ENCODE peak calls at places on chromosome 10, in seven cellular contexts. I is GM23338, O is MM.1S, A is HCT116, Z is GM23248, D is neural progenitor cell, C is hepatocyte. G is an unnamed sample. For H4K20me1, the result is how much of the 10 kb centered on the place peaks cover.

GRCh38 chr10:104026762-104027161 is 58.9 kb downstream of the COL17A1 start:
- DNase-seq in A (no peak), I (no peak), Z (no peak), C (no peak), O (no peak), D (no peak), G (no peak)

GRCh38 chr10:94465684-94466083 is 63.3 kb downstream of the TBC1D12 start:
- DNase-seq in A (no peak), I (no peak), Z (no peak), C (no peak), O (no peak), D (no peak), G (no peak)

GRCh38 chr10:69051303-69051702 is 36.6 kb upstream of the SRGN start:
- DNase-seq in I (no peak), D (no peak), O (no peak), A (no peak), C (no peak), Z (peak), G (no peak)

GRCh38 chr10:132311338-132311939 is 3.7 kb upstream of the STK32C start:
- DNase-seq in C (peak), O (no peak), A (peak), I (peak), D (peak), Z (no peak), G (no peak)

GRCh38 chr10:116765549-116766162 is 23.3 kb upstream of the HSPA12A start:
- DNase-seq in O (peak), D (no peak), I (peak), C (no peak), Z (no peak), A (peak), G (no peak)

GRCh38 chr10:78579995-78580394 is 488.8 kb upstream of the ZMIZ1 start:
- DNase-seq in O (no peak), A (no peak), D (peak), C (no peak), I (no peak), Z (no peak), G (peak)

GRCh38 chr10:97475936-97476594 is 22.2 kb downstream of the MMS19 start:
- DNase-seq in A (no peak), I (no peak), D (no peak), Z (peak), O (no peak), C (no peak), G (no peak)

GRCh38 chr10:65065278-65065677 is 1544.1 kb downstream of the REEP3 start:
- DNase-seq in A (no peak), I (no peak), Z (no peak), C (no peak), O (no peak), D (no peak), G (no peak)

GRCh38 chr10:78602201-78602917 is 466.4 kb upstream of the ZMIZ1 start:
- DNase-seq in C (no peak), A (no peak), Z (peak), O (no peak), I (no peak), D (peak), G (no peak)

GRCh38 chr10:4638116-4638515 is 187.9 kb upstream of the AKR1E2 start:
- DNase-seq in C (no peak), I (peak), A (no peak), D (peak), Z (no peak), O (no peak), G (no peak)

GRCh38 chr10:61325183-61325582 is 128.0 kb downstream of the TMEM26 start:
- DNase-seq in D (no peak), I (no peak), O (no peak), Z (no peak), A (no peak), C (no peak), G (no peak)

GRCh38 chr10:80924063-80924952 is 386.6 kb downstream of the SH2D4B start:
- DNase-seq in O (peak), Z (peak), A (peak), D (peak), I (peak), C (peak), G (peak)
- TF ChIP-seq EZH2phosphoT487 in O (no peak), Z (no peak), A (no peak), D (no peak), I (no peak), C (no peak), G (no peak)

DNA sequence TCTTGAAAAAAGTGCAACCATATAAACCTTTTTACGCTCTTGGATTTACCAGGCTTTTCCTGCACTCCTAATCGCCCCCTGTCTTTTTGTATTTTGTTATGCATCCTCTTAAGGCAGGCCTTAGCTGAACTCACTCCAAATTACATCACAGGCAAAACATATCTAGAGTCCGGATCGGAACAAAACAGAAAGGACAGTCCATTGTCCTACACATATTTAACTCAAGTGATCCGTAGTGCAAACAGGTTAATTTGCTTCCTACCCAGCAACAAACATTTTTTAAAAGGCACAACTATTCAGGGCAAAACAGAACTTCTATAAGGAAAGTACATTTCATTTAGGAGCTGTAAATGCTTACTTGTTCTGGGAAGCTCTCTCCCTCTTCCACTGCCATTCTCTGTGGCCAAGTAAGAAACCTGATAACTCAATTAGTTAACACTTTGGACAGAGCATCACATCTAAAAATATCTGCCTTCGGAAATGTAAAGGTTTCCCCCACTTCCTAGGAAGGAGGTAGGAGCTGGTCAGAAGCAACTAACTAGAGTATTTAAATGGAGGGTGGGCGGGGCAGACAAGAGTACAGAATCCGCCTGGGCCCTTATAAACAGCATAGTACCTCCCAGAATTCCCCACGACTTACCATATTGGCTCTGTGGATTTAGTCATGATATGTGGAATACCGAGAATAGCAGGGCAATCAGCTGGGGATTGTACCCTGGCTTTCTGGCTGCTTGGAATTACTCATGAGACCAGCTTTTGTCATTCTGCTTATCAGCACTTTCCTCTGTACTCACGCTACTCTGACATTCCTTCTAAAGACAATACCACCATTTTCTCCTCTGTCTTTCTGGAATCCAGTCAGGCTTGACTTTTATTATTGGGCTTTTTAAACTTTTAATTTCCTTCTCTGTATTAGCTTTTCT is 89.5 kb downstream of the ANK3 start:
- DNase-seq in Z (no peak), C (peak), I (peak), A (no peak), O (no peak), D (peak), G (no peak)
- H4K20me1 ChIP-seq in Z (under half), C (under half), I (under half), A (under half), O (under half), D (under half), G (under half)

DNA sequence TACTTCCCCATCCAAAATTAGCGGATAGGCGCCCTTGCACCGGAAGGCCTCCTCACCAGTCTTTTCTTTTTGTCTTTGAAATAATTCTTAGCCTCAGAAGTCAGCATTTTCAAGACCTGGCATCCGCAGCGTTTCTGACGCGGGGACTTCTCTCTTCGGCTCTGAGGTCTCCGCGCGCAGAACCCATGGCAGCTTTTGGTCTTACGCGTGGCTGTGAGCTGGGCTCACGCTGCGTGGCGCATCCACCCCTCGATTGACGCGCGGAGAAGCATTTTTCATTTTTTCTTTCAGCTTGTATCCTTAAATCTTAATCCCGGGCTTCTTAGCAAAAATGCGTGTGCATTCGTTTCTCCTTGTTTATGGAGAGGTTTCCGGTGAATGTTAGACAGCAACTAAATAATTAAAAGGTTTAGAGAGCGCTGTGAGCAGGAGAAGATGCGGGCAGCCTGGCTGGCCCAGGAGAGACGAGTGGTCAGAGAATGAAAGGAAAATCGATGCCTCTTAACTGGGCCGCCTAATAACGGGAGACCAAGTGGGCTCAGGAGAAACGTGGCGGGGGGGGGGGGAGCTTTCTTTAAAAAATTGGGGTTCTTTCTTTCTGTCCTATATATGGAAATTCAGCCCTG is 2.0 kb upstream of the GATA3 start:
- DNase-seq in Z (no peak), I (no peak), C (peak), O (no peak), D (peak), A (no peak), G (no peak)
- TF ChIP-seq EZH2 in Z (peak), I (peak), C (no peak), O (no peak), D (no peak), A (no peak), G (no peak)

GRCh38 chr10:30602747-30603146 is 26.8 kb downstream of the LYZL2 start:
- DNase-seq in C (no peak), A (no peak), I (no peak), Z (no peak), O (no peak), D (no peak), G (no peak)

GRCh38 chr10:30600005-30600404 is 29.5 kb downstream of the LYZL2 start:
- DNase-seq in O (no peak), D (no peak), A (no peak), Z (peak), I (no peak), C (no peak), G (no peak)

GRCh38 chr10:30606313-30606712 is 23.2 kb downstream of the LYZL2 start:
- DNase-seq in Z (peak), D (no peak), I (no peak), C (no peak), A (no peak), O (no peak), G (peak)

GRCh38 chr10:30607814-30608213 is 21.7 kb downstream of the LYZL2 start:
- DNase-seq in A (no peak), C (no peak), I (no peak), O (no peak), Z (no peak), D (no peak), G (no peak)

GRCh38 chr10:30603589-30603988 is 26.0 kb downstream of the LYZL2 start:
- DNase-seq in O (no peak), C (no peak), D (no peak), A (no peak), I (no peak), Z (no peak), G (no peak)
- TF ChIP-seq EZH2phosphoT487 in O (no peak), C (no peak), D (no peak), A (no peak), I (no peak), Z (no peak), G (no peak)

GRCh38 chr10:67492317-67493019 is 203.5 kb downstream of the CTNNA3 start:
- DNase-seq in I (no peak), A (no peak), D (no peak), C (peak), O (no peak), Z (no peak), G (peak)
- H4K20me1 ChIP-seq in I (under half), A (under half), D (under half), C (under half), O (under half), Z (under half), G (under half)

GRCh38 chr10:133324198-133324792 is 12.4 kb downstream of the CALY start:
- DNase-seq in D (peak), A (no peak), I (peak), Z (peak), O (peak), C (peak), G (peak)

GRCh38 chr10:133324857-133325260 is 11.8 kb downstream of the CALY start:
- DNase-seq in O (no peak), A (no peak), Z (no peak), I (no peak), D (peak), C (no peak), G (no peak)

GRCh38 chr10:133325392-133325760 is 11.3 kb downstream of the CALY start:
- DNase-seq in A (no peak), C (peak), D (peak), I (peak), Z (peak), O (no peak), G (no peak)

GRCh38 chr10:133326745-133327650 is 9.7 kb downstream of the CALY start:
- DNase-seq in D (no peak), A (no peak), C (no peak), O (no peak), I (no peak), Z (peak), G (peak)

GRCh38 chr10:133325761-133326463 is 10.8 kb downstream of the CALY start:
- DNase-seq in A (no peak), I (peak), C (no peak), Z (peak), D (peak), O (no peak), G (no peak)
- TF ChIP-seq EZH2 in A (no peak), I (peak), C (peak), Z (peak), D (peak), O (no peak), G (peak)

DNA sequence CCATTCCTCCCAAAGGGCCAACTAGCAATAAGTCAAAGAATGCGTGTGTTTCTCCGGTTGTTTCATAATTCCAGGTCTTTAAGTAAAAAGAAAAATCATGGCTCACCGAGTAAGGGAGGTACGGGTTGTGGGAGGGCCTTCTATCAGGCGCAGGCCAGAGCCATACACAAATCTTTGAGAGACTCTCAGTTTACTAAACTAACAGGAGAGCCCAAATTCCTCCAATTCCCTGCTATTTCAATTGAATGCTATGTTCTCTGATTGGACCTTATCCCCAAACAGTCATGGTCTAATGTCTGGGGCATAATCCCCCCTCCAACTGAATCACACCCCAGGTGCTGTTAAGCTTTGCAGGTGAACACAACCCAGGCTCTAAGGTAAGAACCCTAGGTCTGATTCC is 26.2 kb upstream of the SLF2 start:
- DNase-seq in O (no peak), C (no peak), D (no peak), I (no peak), Z (no peak), A (no peak), G (no peak)
- TF ChIP-seq EZH2phosphoT487 in O (no peak), C (no peak), D (no peak), I (no peak), Z (no peak), A (no peak), G (no peak)

DNA sequence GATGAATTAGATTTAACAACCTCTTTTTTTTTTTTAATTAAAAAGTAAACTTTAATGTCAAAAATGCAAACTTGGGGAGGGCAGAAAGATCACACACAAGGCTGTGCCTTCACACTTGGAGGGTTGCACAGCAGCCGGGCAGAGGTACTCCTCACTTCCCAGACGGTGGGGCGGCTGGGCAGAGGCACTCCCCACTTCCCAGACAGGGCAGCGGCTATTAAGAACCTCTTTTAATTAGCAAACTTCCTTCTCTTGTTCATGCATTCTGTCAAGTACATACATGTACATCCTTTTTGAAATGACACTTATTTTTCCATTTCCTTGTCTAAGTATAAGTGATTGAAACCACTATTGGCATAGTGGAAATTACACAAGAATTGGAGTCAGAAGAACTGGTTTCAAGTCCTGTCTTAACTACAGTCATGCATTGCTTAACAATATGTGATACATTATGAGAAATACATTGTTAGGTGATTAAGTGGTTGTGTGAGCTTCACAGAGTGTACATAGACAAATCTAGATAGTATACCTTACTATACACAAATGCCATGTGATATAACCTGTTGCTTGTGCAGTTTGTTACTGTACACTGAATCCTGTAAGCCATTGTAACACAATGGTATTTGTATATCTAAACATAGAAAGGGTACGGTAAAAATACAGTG is 26.5 kb downstream of the BTRC start:
- DNase-seq in C (no peak), A (no peak), O (no peak), Z (peak), I (no peak), D (no peak), G (peak)
- H4K20me1 ChIP-seq in C (under half), A (under half), O (under half), Z (under half), I (under half), D (under half), G (under half)

G was measured in PC-3.